ENCODE peak calls at places on chromosome 13, in nine cellular contexts. F, T, H, I, V, G, U, S and D are unnamed samples. For H3K4me1, the result is how much of the 10 kb centered on the place peaks cover.

GRCh38 chr13:40503966-40504591 is 162.4 kb downstream of the FOXO1 start:
- DNase-seq in F (no peak), T (no peak), H (no peak), I (no peak), V (no peak), G (no peak), U (no peak), S (no peak), D (peak)

GRCh38 chr13:30142502-30143211 is 164.7 kb downstream of the KATNAL1 start:
- DNase-seq in F (peak), T (peak), H (peak), I (peak), V (no peak), G (peak), U (no peak), S (peak), D (peak)

GRCh38 chr13:29852464-29853054 is 2.1 kb upstream of the UBL3 start:
- DNase-seq in F (no peak), T (no peak), H (no peak), I (no peak), V (no peak), G (no peak), U (no peak), S (no peak), D (no peak)

GRCh38 chr13:40485611-40486517 is 180.6 kb downstream of the FOXO1 start:
- DNase-seq in F (peak), T (no peak), H (no peak), I (no peak), V (no peak), G (no peak), U (no peak), S (no peak), D (peak)

GRCh38 chr13:80012281-80012680 is 328.6 kb downstream of the SPRY2 start:
- DNase-seq in F (no peak), T (no peak), H (no peak), I (no peak), V (no peak), G (no peak), U (no peak), S (no peak), D (peak)

GRCh38 chr13:31204592-31204991 is 4.8 kb downstream of the B3GLCT start:
- DNase-seq in F (no peak), T (no peak), H (no peak), I (no peak), V (no peak), G (no peak), U (no peak), S (no peak), D (peak)

GRCh38 chr13:50672025-50672424 is 171.5 kb downstream of the DLEU7 start:
- DNase-seq in F (no peak), T (no peak), H (peak), I (no peak), V (no peak), G (no peak), U (no peak), S (no peak), D (no peak)

GRCh38 chr13:50071399-50071798 is 56.2 kb downstream of the KCNRG start:
- DNase-seq in F (no peak), T (no peak), H (no peak), I (no peak), V (no peak), G (no peak), U (no peak), S (no peak), D (no peak)

GRCh38 chr13:93147946-93148345 is 78.7 kb upstream of the GPC6 start:
- DNase-seq in F (no peak), T (no peak), H (no peak), I (no peak), V (no peak), G (no peak), U (no peak), S (no peak), D (no peak)

GRCh38 chr13:105084931-105085330 is 1450.5 kb downstream of the EFNB2 start:
- DNase-seq in F (no peak), T (no peak), H (no peak), I (no peak), V (no peak), G (no peak), U (no peak), S (no peak), D (no peak)

GRCh38 chr13:107421951-107422350 is 793.4 kb downstream of the LIG4 start:
- DNase-seq in F (no peak), T (no peak), H (no peak), I (no peak), V (no peak), G (no peak), U (no peak), S (no peak), D (no peak)

GRCh38 chr13:51731759-51732158 is 72.2 kb downstream of the DHRS12 start:
- DNase-seq in F (no peak), T (no peak), H (no peak), I (no peak), V (no peak), G (no peak), U (no peak), S (no peak), D (no peak)

GRCh38 chr13:104326523-104326922 is 1260.3 kb upstream of the SLC10A2 start:
- DNase-seq in F (no peak), T (no peak), H (no peak), I (no peak), V (no peak), G (no peak), U (no peak), S (no peak), D (no peak)

GRCh38 chr13:20825476-20825875 is 51.7 kb upstream of the EEF1AKMT1 start:
- DNase-seq in F (no peak), T (no peak), H (no peak), I (no peak), V (no peak), G (no peak), U (no peak), S (no peak), D (no peak)

GRCh38 chr13:53473397-53473796 is 444.8 kb downstream of the OLFM4 start:
- DNase-seq in F (no peak), T (no peak), H (no peak), I (no peak), V (no peak), G (no peak), U (no peak), S (no peak), D (no peak)

GRCh38 chr13:36919206-36919832 is 719 bp downstream of the SMAD9 start:
- DNase-seq in F (no peak), T (no peak), H (peak), I (peak), V (peak), G (peak), U (peak), S (peak), D (no peak)

GRCh38 chr13:66312312-66313087 is 917.6 kb downstream of the PCDH9 start:
- DNase-seq in F (no peak), T (no peak), H (no peak), I (no peak), V (no peak), G (no peak), U (no peak), S (peak), D (peak)

GRCh38 chr13:40060318-40061007 is 405.0 kb downstream of the COG6 start:
- DNase-seq in F (no peak), T (peak), H (no peak), I (peak), V (no peak), G (peak), U (no peak), S (peak), D (no peak)

GRCh38 chr13:77779461-77780272 is 82.2 kb downstream of the SLAIN1 start:
- DNase-seq in F (peak), T (no peak), H (peak), I (no peak), V (peak), G (no peak), U (peak), S (no peak), D (peak)

GRCh38 chr13:80082396-80083096 is 258.4 kb downstream of the SPRY2 start:
- DNase-seq in F (no peak), T (no peak), H (no peak), I (no peak), V (no peak), G (no peak), U (no peak), S (no peak), D (no peak)

GRCh38 chr13:31686660-31687430 is 52.5 kb upstream of the RXFP2 start:
- DNase-seq in F (no peak), T (no peak), H (no peak), I (no peak), V (no peak), G (no peak), U (no peak), S (no peak), D (no peak)

GRCh38 chr13:49985129-49985528 is 11.7 kb upstream of the TRIM13 start:
- DNase-seq in F (no peak), T (no peak), H (no peak), I (no peak), V (no peak), G (no peak), U (no peak), S (no peak), D (no peak)

GRCh38 chr13:74136089-74136658 is 2.0 kb upstream of the KLF12 start:
- DNase-seq in F (peak), T (peak), H (no peak), I (peak), V (peak), G (peak), U (peak), S (peak), D (peak)

GRCh38 chr13:22703601-22704209 is 477.1 kb upstream of the SGCG start:
- DNase-seq in F (no peak), T (no peak), H (no peak), I (no peak), V (no peak), G (no peak), U (no peak), S (no peak), D (peak)

GRCh38 chr13:91406619-91407018 is 8.2 kb downstream of the GPC5 start:
- DNase-seq in F (peak), T (no peak), H (peak), I (no peak), V (no peak), G (no peak), U (no peak), S (no peak), D (peak)

GRCh38 chr13:73179906-73180305 is 121.1 kb downstream of the KLF5 start:
- DNase-seq in F (no peak), T (no peak), H (no peak), I (no peak), V (no peak), G (no peak), U (no peak), S (no peak), D (no peak)

GRCh38 chr13:62643007-62643483 is 1227.4 kb upstream of the PCDH20 start:
- DNase-seq in F (no peak), T (no peak), H (no peak), I (no peak), V (no peak), G (no peak), U (no peak), S (no peak), D (peak)

GRCh38 chr13:41751734-41752445 is 209.0 kb downstream of the VWA8 start:
- DNase-seq in F (no peak), T (no peak), H (no peak), I (no peak), V (no peak), G (no peak), U (no peak), S (no peak), D (no peak)

GRCh38 chr13:40116008-40116407 is 460.5 kb downstream of the COG6 start:
- DNase-seq in F (peak), T (no peak), H (peak), I (peak), V (peak), G (no peak), U (peak), S (peak), D (peak)

GRCh38 chr13:110408286-110408685 is 101.2 kb downstream of the COL4A2 start:
- DNase-seq in F (no peak), T (no peak), H (no peak), I (no peak), V (no peak), G (no peak), U (no peak), S (no peak), D (no peak)
- H3K4me1 ChIP-seq in F (under half), T (under half), H (under half), I (under half), V (half or more), G (under half), U (under half), S (under half), D (under half)

GRCh38 chr13:24076636-24077035 is 83.9 kb upstream of the SPATA13 start:
- DNase-seq in F (no peak), T (no peak), H (no peak), I (no peak), V (no peak), G (no peak), U (no peak), S (no peak), D (no peak)

GRCh38 chr13:24075137-24075975 is 85.2 kb upstream of the SPATA13 start:
- DNase-seq in F (no peak), T (no peak), H (no peak), I (no peak), V (no peak), G (no peak), U (no peak), S (no peak), D (peak)

GRCh38 chr13:24073657-24074056 is 86.9 kb upstream of the SPATA13 start:
- DNase-seq in F (no peak), T (no peak), H (no peak), I (no peak), V (no peak), G (no peak), U (no peak), S (no peak), D (no peak)

GRCh38 chr13:24074687-24075086 is 85.8 kb upstream of the SPATA13 start:
- DNase-seq in F (no peak), T (no peak), H (no peak), I (no peak), V (no peak), G (no peak), U (no peak), S (no peak), D (no peak)

DNA sequence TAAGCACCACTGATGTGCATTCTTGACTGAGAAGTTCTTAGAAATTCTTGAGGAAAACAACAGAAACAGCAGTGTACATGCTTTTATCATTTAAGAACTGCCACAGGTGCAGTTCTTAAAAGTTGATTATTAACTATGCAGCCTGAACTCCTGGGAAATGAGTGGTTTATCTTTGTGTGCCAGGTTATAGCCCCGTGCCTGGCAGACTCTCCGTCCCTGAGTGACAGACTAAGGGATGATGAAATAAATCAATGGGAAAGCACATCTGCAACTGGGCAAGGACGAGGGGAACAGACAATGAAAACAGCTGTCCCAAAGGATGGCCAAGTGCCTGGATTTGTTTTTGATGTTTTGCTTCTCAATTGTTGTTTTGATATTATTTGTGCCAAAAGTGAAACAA is 84.4 kb upstream of the SPATA13 start:
- DNase-seq in F (no peak), T (no peak), H (no peak), I (no peak), V (no peak), G (no peak), U (no peak), S (no peak), D (peak)
- H3K27ac ChIP-seq in F (no peak), T (no peak), H (no peak), I (peak), V (peak), G (no peak), U (no peak), S (no peak), D (peak)

GRCh38 chr13:35712907-35713685 is 236.6 kb upstream of the MAB21L1 start:
- DNase-seq in F (no peak), T (no peak), H (peak), I (no peak), V (no peak), G (no peak), U (no peak), S (no peak), D (no peak)
- H3K4me3 ChIP-seq in F (no peak), T (no peak), H (no peak), I (no peak), V (no peak), G (no peak), U (no peak), S (no peak), D (no peak)

GRCh38 chr13:45333251-45333972 is 7.6 kb downstream of the TPT1 start:
- DNase-seq in F (no peak), T (no peak), H (no peak), I (no peak), V (no peak), G (no peak), U (no peak), S (no peak), D (no peak)
- H3K4me1 ChIP-seq in F (half or more), T (half or more), H (under half), I (under half), V (half or more), G (half or more), U (under half), S (under half), D (under half)

DNA sequence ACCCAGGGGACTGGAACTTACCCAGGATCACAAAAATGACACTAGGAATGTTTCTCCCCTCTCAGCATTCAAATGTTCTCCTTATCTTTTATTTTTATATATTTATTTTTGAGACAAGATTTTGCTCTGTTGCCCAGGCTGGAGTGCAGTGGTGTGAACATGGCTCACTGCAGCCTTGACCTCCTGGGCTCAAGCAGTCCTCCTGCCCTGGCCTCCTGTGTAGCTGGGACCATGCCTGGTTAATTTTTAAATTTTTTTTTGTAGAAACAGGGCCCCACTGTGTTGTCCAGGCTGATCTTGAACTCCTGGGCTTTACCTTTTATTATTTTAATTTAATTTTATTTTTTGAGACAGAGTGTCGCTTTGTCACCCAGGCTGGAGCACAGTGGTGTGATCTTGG is 108.2 kb downstream of the PCCA start:
- DNase-seq in F (no peak), T (no peak), H (no peak), I (no peak), V (no peak), G (no peak), U (no peak), S (no peak), D (no peak)
- H3K27ac ChIP-seq in F (no peak), T (no peak), H (no peak), I (no peak), V (no peak), G (no peak), U (no peak), S (no peak), D (no peak)

GRCh38 chr13:33262069-33262487 is 23.5 kb downstream of the STARD13 start:
- DNase-seq in F (no peak), T (no peak), H (peak), I (peak), V (no peak), G (peak), U (no peak), S (no peak), D (peak)
- H3K4me3 ChIP-seq in F (no peak), T (no peak), H (no peak), I (no peak), V (no peak), G (no peak), U (no peak), S (no peak), D (no peak)

DNA sequence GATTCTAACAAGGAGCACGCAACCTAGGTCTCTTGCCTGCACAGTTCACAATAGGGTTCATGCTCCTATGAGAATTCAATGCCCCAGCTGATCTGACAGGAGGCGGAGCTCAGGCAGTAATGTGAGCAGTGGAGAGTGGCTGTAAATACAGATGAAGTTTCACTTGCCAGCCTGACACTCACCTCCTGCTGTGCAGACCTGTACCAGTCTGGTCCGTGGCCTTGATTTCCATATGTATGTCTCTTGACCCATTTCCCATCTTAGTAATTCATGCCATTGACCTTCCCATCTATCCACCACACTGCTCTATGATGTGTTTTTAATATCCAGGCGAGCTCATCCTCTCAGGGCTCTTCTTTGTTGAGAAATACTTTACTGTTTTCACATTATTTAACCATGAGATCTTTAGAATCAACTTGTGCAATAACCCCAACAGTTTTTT is 95.2 kb downstream of the LRCH1 start:
- DNase-seq in F (no peak), T (no peak), H (peak), I (no peak), V (no peak), G (no peak), U (peak), S (no peak), D (peak)
- H3K4me1 ChIP-seq in F (under half), T (under half), H (under half), I (under half), V (half or more), G (under half), U (under half), S (under half), D (under half)

GRCh38 chr13:44438234-44438579 is 64.6 kb downstream of the SERP2 start:
- DNase-seq in F (no peak), T (no peak), H (no peak), I (no peak), V (no peak), G (no peak), U (no peak), S (no peak), D (no peak)

GRCh38 chr13:44439615-44440014 is 66.0 kb downstream of the SERP2 start:
- DNase-seq in F (no peak), T (no peak), H (peak), I (no peak), V (no peak), G (no peak), U (peak), S (no peak), D (no peak)

GRCh38 chr13:44436589-44437337 is 63.1 kb downstream of the SERP2 start:
- DNase-seq in F (peak), T (peak), H (peak), I (peak), V (peak), G (peak), U (peak), S (peak), D (peak)

GRCh38 chr13:44435142-44435982 is 61.7 kb downstream of the SERP2 start:
- DNase-seq in F (peak), T (peak), H (peak), I (peak), V (peak), G (peak), U (peak), S (peak), D (peak)

GRCh38 chr13:44437356-44438233 is 64.0 kb downstream of the SERP2 start:
- DNase-seq in F (peak), T (no peak), H (peak), I (no peak), V (no peak), G (no peak), U (peak), S (no peak), D (peak)
- H3K27ac ChIP-seq in F (no peak), T (peak), H (peak), I (peak), V (peak), G (peak), U (peak), S (peak), D (no peak)

DNA sequence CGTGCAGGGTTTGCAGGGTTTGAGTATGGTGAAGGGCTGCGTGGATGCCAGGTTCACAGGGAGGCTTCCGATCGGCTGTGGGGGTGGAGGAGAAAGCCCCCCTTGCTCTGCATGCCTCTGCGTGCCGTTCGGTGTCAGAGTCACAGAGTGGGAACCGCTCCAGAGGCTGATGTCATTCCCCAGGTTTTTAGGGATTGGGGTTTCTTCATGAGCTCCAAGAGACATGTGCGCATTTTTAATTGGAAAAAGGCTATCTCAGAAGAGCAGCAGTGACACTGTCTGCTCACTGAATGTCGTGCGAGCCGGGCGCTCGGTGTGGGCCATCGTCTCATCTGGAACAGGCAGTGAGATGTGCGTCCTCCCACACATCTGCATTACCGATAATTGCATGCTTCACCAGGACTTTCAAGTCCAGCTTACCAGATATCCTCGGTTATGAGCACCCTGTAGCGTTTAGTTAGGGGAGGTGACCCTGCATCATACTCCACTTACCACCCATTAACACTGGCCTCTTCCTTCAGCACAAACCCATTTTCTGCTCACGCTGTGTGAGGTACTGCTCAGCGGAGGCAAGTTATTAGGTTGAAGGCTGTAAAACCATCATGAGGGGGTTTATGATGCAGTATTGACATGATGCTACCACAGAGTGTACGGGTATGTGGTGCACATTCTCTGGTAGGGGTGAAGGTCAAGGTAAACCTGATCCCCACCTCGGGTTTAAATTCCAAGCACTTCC is 1.7 kb downstream of the MCF2L start:
- DNase-seq in F (no peak), T (peak), H (no peak), I (no peak), V (no peak), G (no peak), U (no peak), S (peak), D (no peak)
- H3K4me3 ChIP-seq in F (no peak), T (peak), H (peak), I (no peak), V (peak), G (no peak), U (no peak), S (no peak), D (no peak)